ENCODE peak calls at places on chromosomes 13 and 19, in nine cellular contexts. E is fibroblast of mammary gland, G is EH, H is mesendoderm, Z is ELR, B is WTC11, V is NCI-H460, K is endodermal cell, T is head of caudate nucleus. S is an unnamed sample.
A peak's percentile ranks its signal among the peaks of the same experiment; 100 is the strongest.

GRCh38 chr13:101308247-101309013 is 107.9 kb downstream of the NALCN start:
- DNase-seq in E (peak; percentile 20), G (peak; percentile 17), H (no peak), Z (no peak), B (no peak), V (no peak), K (no peak), T (no peak), S (peak; percentile 15)

GRCh38 chr19:56117889-56118288 is 3.2 kb downstream of the ZNF787 start:
- DNase-seq in E (no peak), G (no peak), H (no peak), Z (no peak), B (no peak), V (no peak), K (peak; percentile 38), T (no peak), S (no peak)

GRCh38 chr13:40333238-40333637 is 333.2 kb downstream of the FOXO1 start:
- DNase-seq in E (no peak), G (no peak), H (no peak), Z (no peak), B (no peak), V (no peak), K (no peak), T (no peak), S (peak; percentile 10)

GRCh38 chr13:35165205-35165604 is 223.1 kb downstream of the NBEA start:
- DNase-seq in E (no peak), G (no peak), H (peak; percentile 72), Z (no peak), B (no peak), V (no peak), K (no peak), T (no peak), S (no peak)

GRCh38 chr19:27793128-27793643 is 1419.8 kb downstream of the UQCRFS1 start:
- DNase-seq in E (peak; percentile 78), G (peak; percentile 88), H (peak; percentile 98), Z (peak; percentile 88), B (peak; percentile 67), V (peak; percentile 87), K (peak; percentile 94), T (peak; percentile 74), S (peak; percentile 86)

GRCh38 chr13:44626176-44626575 is 50.0 kb upstream of the TSC22D1 start:
- DNase-seq in E (no peak), G (no peak), H (no peak), Z (no peak), B (no peak), V (no peak), K (no peak), T (no peak), S (no peak)

GRCh38 chr19:15501596-15501995 is 6.7 kb upstream of the CYP4F22 start:
- DNase-seq in E (no peak), G (no peak), H (no peak), Z (no peak), B (no peak), V (no peak), K (no peak), T (no peak), S (no peak)

GRCh38 chr19:11814707-11815050 is 606 bp downstream of the ZNF440 start:
- DNase-seq in E (peak; percentile 53), G (peak; percentile 33), H (peak; percentile 38), Z (peak; percentile 39), B (no peak), V (no peak), K (no peak), T (no peak), S (peak; percentile 23)

GRCh38 chr19:10864538-10864899 is 6.8 kb upstream of the CARM1 start:
- DNase-seq in E (peak; percentile 71), G (peak; percentile 80), H (peak; percentile 79), Z (peak; percentile 83), B (peak; percentile 91), V (peak; percentile 72), K (peak; percentile 95), T (peak; percentile 92), S (peak; percentile 81)

GRCh38 chr19:3606690-3607289 is at the start of gene TBXA2R:
- DNase-seq in E (peak; percentile 49), G (peak; percentile 75), H (peak; percentile 49), Z (peak; percentile 78), B (peak; percentile 77), V (peak; percentile 55), K (peak; percentile 91), T (peak; percentile 47), S (peak; percentile 76)

S was measured in EL.